ENCODE peak calls at places on chromosomes 7 and 10, in four cellular contexts. Q is GM23248, F is neuronal stem cell, N is fibroblast of lung. S is an unnamed sample.

GRCh38 chr7:99326408-99326782 is 697 bp downstream of the ARPC1A start:
- DNase-seq in N (no peak), Q (peak; percentile 40), F (no peak), S (no peak)

GRCh38 chr7:100433276-100433591 is 3.1 kb downstream of the PPP1R35 start:
- DNase-seq in N (no peak), Q (no peak), F (no peak), S (no peak)

GRCh38 chr7:12713625-12714435 is 26.4 kb downstream of the ARL4A start:
- DNase-seq in F (no peak), N (no peak), Q (no peak), S (no peak)

GRCh38 chr10:93352638-93353383 is 129.3 kb downstream of the MYOF start:
- DNase-seq in F (peak; percentile 46), Q (peak; percentile 56), N (peak; percentile 60), S (peak; percentile 77)

GRCh38 chr7:33900501-33900900 is 4.8 kb upstream of the BMPER start:
- DNase-seq in N (no peak), F (no peak), Q (peak; percentile 74), S (no peak)

GRCh38 chr7:13952921-13953320 is 36.5 kb downstream of the ETV1 start:
- DNase-seq in F (no peak), Q (no peak), N (no peak), S (no peak)

GRCh38 chr7:56479136-56479535 is 362.9 kb upstream of the NUPR2 start:
- DNase-seq in N (no peak), F (no peak), Q (no peak), S (no peak)

GRCh38 chr10:77784856-77785255 is 141.7 kb downstream of the DLG5 start:
- DNase-seq in Q (peak; percentile 87), N (peak; percentile 72), F (no peak), S (no peak)

GRCh38 chr10:24718031-24718855 is 5.4 kb downstream of the ARHGAP21 start:
- DNase-seq in N (peak; percentile 89), F (no peak), Q (peak; percentile 91), S (peak; percentile 22)

GRCh38 chr7:151789380-151789947 is 87.5 kb downstream of the PRKAG2 start:
- DNase-seq in F (no peak), Q (no peak), N (no peak), S (no peak)

GRCh38 chr7:2520808-2521146 is 1.2 kb downstream of the LFNG start:
- DNase-seq in Q (peak; percentile 53), F (no peak), N (no peak), S (no peak)
- H3K27ac ChIP-seq in Q (no peak overlapping the region), F (no peak overlapping the region), N (no peak overlapping the region), S (no peak overlapping the region)

GRCh38 chr7:132532237-132532734 is 44.0 kb downstream of the PLXNA4 start:
- DNase-seq in F (no peak), N (no peak), Q (no peak), S (no peak)

GRCh38 chr7:132542895-132543294 is 33.4 kb downstream of the PLXNA4 start:
- DNase-seq in N (no peak), Q (no peak), F (no peak), S (no peak)

GRCh38 chr7:132541656-132542055 is 34.6 kb downstream of the PLXNA4 start:
- DNase-seq in F (no peak), N (no peak), Q (no peak), S (peak; percentile 68)

GRCh38 chr7:132536646-132537395 is 39.4 kb downstream of the PLXNA4 start:
- DNase-seq in F (no peak), Q (peak; percentile 51), N (no peak), S (no peak)

GRCh38 chr7:132537451-132537850 is 38.8 kb downstream of the PLXNA4 start:
- DNase-seq in F (no peak), Q (no peak), N (no peak), S (no peak)
- H3K4me2 ChIP-seq in F (no peak overlapping the region), Q (no peak overlapping the region), N (no peak overlapping the region), S (no peak overlapping the region)

GRCh38 chr7:106858618-106859532 is 6.2 kb upstream of the PIK3CG start:
- DNase-seq in N (no peak), Q (no peak), F (no peak), S (no peak)
- H3K27ac ChIP-seq in N (no peak overlapping the region), Q (no peak overlapping the region), F (no peak overlapping the region), S (no peak overlapping the region)

DNA sequence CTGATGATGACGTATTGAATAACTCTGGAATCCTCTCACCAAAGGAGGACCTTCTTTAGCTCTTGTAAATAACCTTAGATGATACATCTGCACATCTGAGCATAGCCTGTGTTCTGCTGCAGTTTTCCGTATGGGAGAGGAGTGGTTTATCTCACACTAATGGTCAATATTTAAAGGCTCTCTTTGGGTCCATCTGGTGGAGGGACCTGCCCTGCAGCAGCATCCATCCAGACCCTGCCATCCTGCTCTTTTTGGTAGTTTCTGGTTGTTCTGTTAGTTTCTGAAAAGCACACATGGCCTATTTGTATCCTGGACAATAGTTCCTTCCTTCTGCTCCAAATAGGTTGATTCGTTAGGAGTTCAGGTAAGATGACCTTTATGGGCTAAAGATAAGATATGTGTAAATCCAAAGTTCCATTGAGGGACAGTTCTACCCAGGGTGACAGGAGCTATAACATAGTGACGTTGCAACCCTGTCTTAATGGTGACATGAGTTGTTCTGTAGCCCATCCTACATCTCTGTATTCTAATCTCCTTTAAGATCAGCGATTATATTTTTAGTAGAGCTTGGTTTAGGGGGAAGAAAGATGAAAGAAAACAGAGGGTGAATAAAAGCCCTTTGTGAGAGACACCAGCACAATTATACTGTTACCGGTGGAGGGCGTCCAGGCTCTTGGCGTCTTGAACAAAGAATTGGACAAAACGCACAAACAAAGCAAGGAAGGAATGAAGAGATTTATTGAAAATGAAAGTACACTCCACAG is 60.0 kb upstream of the KLF14 start:
- DNase-seq in F (no peak), Q (peak; percentile 66), N (peak; percentile 55), S (peak; percentile 43)
- H3K4me2 ChIP-seq in F (no peak overlapping the region), Q (peak overlapping the region; percentile 73), N (peak overlapping the region; percentile 58), S (peak overlapping the region; percentile 1)

GRCh38 chr10:49025347-49025983 is 85.8 kb upstream of the LRRC18 start:
- DNase-seq in F (no peak), N (no peak), Q (no peak), S (no peak)
- H3K27ac ChIP-seq in F (no peak overlapping the region), N (no peak overlapping the region), Q (no peak overlapping the region), S (no peak overlapping the region)

GRCh38 chr10:103835121-103836045 is 20.0 kb downstream of the SH3PXD2A start:
- DNase-seq in Q (peak; percentile 74), F (no peak), N (peak; percentile 97), S (no peak)
- H3K4me2 ChIP-seq in Q (no peak overlapping the region), F (no peak overlapping the region), N (peak overlapping the region; percentile 42), S (no peak overlapping the region)

GRCh38 chr7:158778476-158778875 is 50.8 kb downstream of the ESYT2 start:
- DNase-seq in N (peak; percentile 47), F (no peak), Q (peak; percentile 38), S (no peak)
- H3K27ac ChIP-seq in N (no peak overlapping the region), F (no peak overlapping the region), Q (no peak overlapping the region), S (no peak overlapping the region)

GRCh38 chr7:27955596-27955995 is 215.6 kb downstream of the TAX1BP1 start:
- DNase-seq in Q (no peak), F (no peak), N (no peak), S (no peak)
- H3K4me2 ChIP-seq in Q (no peak overlapping the region), F (no peak overlapping the region), N (no peak overlapping the region), S (no peak overlapping the region)

S was measured in GM23338.